ENCODE peak calls at places on chromosomes 2 and 18, in seven cellular contexts. One of them, this sample, is unnamed.

GRCh38 chr2:226738821-226739507 is 60.7 kb downstream of the IRS1 start:
- DNase-seq in HCT116: no peak
- DNase-seq in GM12878: no peak
- DNase-seq in HepG2: peak
- DNase-seq in K562: no peak
- DNase-seq in H1: no peak
- DNase-seq in SK-N-SH: no peak
- DNase-seq in this sample: no peak

GRCh38 chr2:63598971-63599370 is 10.2 kb downstream of the MDH1 start:
- DNase-seq in HCT116: no peak
- DNase-seq in GM12878: no peak
- DNase-seq in HepG2: no peak
- DNase-seq in K562: no peak
- DNase-seq in H1: no peak
- DNase-seq in SK-N-SH: no peak
- DNase-seq in this sample: no peak

GRCh38 chr2:10166489-10167295 is 44.2 kb downstream of the RRM2 start:
- DNase-seq in HCT116: no peak
- DNase-seq in GM12878: no peak
- DNase-seq in HepG2: no peak
- DNase-seq in K562: no peak
- DNase-seq in H1: no peak
- DNase-seq in SK-N-SH: peak
- DNase-seq in this sample: no peak

GRCh38 chr2:196176142-196176738 is 4.9 kb upstream of the STK17B start:
- DNase-seq in HCT116: no peak
- DNase-seq in GM12878: peak
- DNase-seq in HepG2: no peak
- DNase-seq in K562: no peak
- DNase-seq in H1: no peak
- DNase-seq in SK-N-SH: no peak
- DNase-seq in this sample: no peak

GRCh38 chr18:36378194-36378593 is 80.7 kb downstream of the FHOD3 start:
- DNase-seq in HCT116: no peak
- DNase-seq in GM12878: no peak
- DNase-seq in HepG2: no peak
- DNase-seq in K562: no peak
- DNase-seq in H1: no peak
- DNase-seq in SK-N-SH: peak
- DNase-seq in this sample: no peak

GRCh38 chr2:85994897-85995647 is 106.3 kb upstream of the ST3GAL5 start:
- DNase-seq in HCT116: no peak
- DNase-seq in GM12878: no peak
- DNase-seq in HepG2: no peak
- DNase-seq in K562: no peak
- DNase-seq in H1: no peak
- DNase-seq in SK-N-SH: no peak
- DNase-seq in this sample: no peak

GRCh38 chr2:130827502-130828251 is 9.0 kb upstream of the ARHGEF4 start:
- DNase-seq in HCT116: no peak
- DNase-seq in GM12878: no peak
- DNase-seq in HepG2: no peak
- DNase-seq in K562: no peak
- DNase-seq in H1: no peak
- DNase-seq in SK-N-SH: no peak
- DNase-seq in this sample: no peak

GRCh38 chr18:56902653-56903052 is 244.2 kb upstream of the BOD1L2 start:
- DNase-seq in HCT116: no peak
- DNase-seq in GM12878: no peak
- DNase-seq in HepG2: no peak
- DNase-seq in K562: no peak
- DNase-seq in H1: no peak
- DNase-seq in SK-N-SH: no peak
- DNase-seq in this sample: no peak

GRCh38 chr2:233424028-233424951 is 70.0 kb downstream of the DGKD start:
- DNase-seq in HCT116: no peak
- DNase-seq in GM12878: no peak
- DNase-seq in HepG2: no peak
- DNase-seq in K562: no peak
- DNase-seq in H1: peak
- DNase-seq in SK-N-SH: no peak
- DNase-seq in this sample: no peak

GRCh38 chr2:179201884-179202283 is 62.7 kb downstream of the SESTD1 start:
- DNase-seq in HCT116: peak
- DNase-seq in GM12878: no peak
- DNase-seq in HepG2: no peak
- DNase-seq in K562: no peak
- DNase-seq in H1: no peak
- DNase-seq in SK-N-SH: no peak
- DNase-seq in this sample: no peak

GRCh38 chr2:136308621-136309020 is 190.7 kb upstream of the CXCR4 start:
- DNase-seq in HCT116: no peak
- DNase-seq in GM12878: no peak
- DNase-seq in HepG2: no peak
- DNase-seq in K562: no peak
- DNase-seq in H1: no peak
- DNase-seq in SK-N-SH: no peak
- DNase-seq in this sample: no peak

GRCh38 chr2:11416191-11416590 is 49.8 kb downstream of the E2F6 start:
- DNase-seq in HCT116: no peak
- DNase-seq in GM12878: no peak
- DNase-seq in HepG2: no peak
- DNase-seq in K562: no peak
- DNase-seq in H1: no peak
- DNase-seq in SK-N-SH: no peak
- DNase-seq in this sample: no peak

GRCh38 chr2:42141687-42142475 is 27.3 kb upstream of the EML4 start:
- DNase-seq in HCT116: no peak
- DNase-seq in GM12878: no peak
- DNase-seq in HepG2: peak
- DNase-seq in K562: peak
- DNase-seq in H1: no peak
- DNase-seq in SK-N-SH: peak
- DNase-seq in this sample: no peak

GRCh38 chr2:137659616-137660015 is 304.7 kb upstream of the HNMT start:
- DNase-seq in HCT116: no peak
- DNase-seq in GM12878: no peak
- DNase-seq in HepG2: peak
- DNase-seq in K562: no peak
- DNase-seq in H1: no peak
- DNase-seq in SK-N-SH: peak
- DNase-seq in this sample: peak

GRCh38 chr18:59455728-59456276 is 96.7 kb upstream of the LMAN1 start:
- DNase-seq in HCT116: no peak
- DNase-seq in GM12878: no peak
- DNase-seq in HepG2: no peak
- DNase-seq in K562: no peak
- DNase-seq in H1: no peak
- DNase-seq in SK-N-SH: no peak
- DNase-seq in this sample: no peak

GRCh38 chr2:32752205-32752604 is 124.4 kb downstream of the TTC27 start:
- DNase-seq in HCT116: no peak
- DNase-seq in GM12878: no peak
- DNase-seq in HepG2: peak
- DNase-seq in K562: no peak
- DNase-seq in H1: no peak
- DNase-seq in SK-N-SH: no peak
- DNase-seq in this sample: no peak

GRCh38 chr2:393711-394696 is 106.1 kb upstream of the ALKAL2 start:
- DNase-seq in HCT116: no peak
- DNase-seq in GM12878: no peak
- DNase-seq in HepG2: no peak
- DNase-seq in K562: no peak
- DNase-seq in H1: no peak
- DNase-seq in SK-N-SH: no peak
- DNase-seq in this sample: peak

GRCh38 chr2:118242216-118242615 is 153.9 kb downstream of the INSIG2 start:
- DNase-seq in HCT116: no peak
- DNase-seq in GM12878: no peak
- DNase-seq in HepG2: no peak
- DNase-seq in K562: no peak
- DNase-seq in H1: no peak
- DNase-seq in SK-N-SH: no peak
- DNase-seq in this sample: no peak

GRCh38 chr18:37565138-37565984 is at the start of gene CELF4:
- DNase-seq in HCT116: no peak
- DNase-seq in GM12878: no peak
- DNase-seq in HepG2: no peak
- DNase-seq in K562: no peak
- DNase-seq in H1: peak
- DNase-seq in SK-N-SH: peak
- DNase-seq in this sample: peak

DNA sequence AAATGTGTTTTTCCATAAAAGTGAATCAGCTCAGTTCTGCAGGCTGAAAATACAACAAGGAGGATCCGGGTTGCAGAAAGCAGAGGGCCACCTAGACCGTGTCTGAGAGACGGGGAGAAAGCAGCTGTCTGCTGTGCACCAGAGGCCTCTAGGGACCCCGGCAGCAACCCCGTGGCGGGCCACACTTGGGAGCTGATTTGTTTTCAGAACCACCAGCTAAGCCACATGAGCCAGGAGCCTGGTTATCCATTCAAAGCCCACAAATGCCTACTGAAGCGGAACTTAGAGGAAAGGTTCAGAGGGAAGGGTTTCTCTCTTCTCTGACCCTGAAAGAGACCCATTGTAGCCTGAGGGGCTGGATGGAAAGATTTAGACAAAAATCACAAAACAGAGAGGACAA is 28.4 kb upstream of the ID2 start:
- DNase-seq in HCT116: no peak
- DNase-seq in GM12878: no peak
- DNase-seq in HepG2: peak
- DNase-seq in K562: no peak
- DNase-seq in H1: no peak
- DNase-seq in SK-N-SH: no peak
- DNase-seq in this sample: no peak
- TF ChIP-seq JUND in HCT116: no peak
- TF ChIP-seq JUND in GM12878: no peak
- TF ChIP-seq JUND in HepG2: no peak
- TF ChIP-seq JUND in K562: no peak
- TF ChIP-seq JUND in H1: no peak
- TF ChIP-seq JUND in SK-N-SH: no peak
- TF ChIP-seq JUND in this sample: no peak

GRCh38 chr2:94861308-94862152 is 9.7 kb upstream of the TEKT4 start:
- DNase-seq in HCT116: no peak
- DNase-seq in GM12878: no peak
- DNase-seq in HepG2: no peak
- DNase-seq in K562: no peak
- DNase-seq in H1: peak
- DNase-seq in SK-N-SH: peak
- DNase-seq in this sample: no peak
- TF ChIP-seq JUND in HCT116: no peak
- TF ChIP-seq JUND in GM12878: no peak
- TF ChIP-seq JUND in HepG2: no peak
- TF ChIP-seq JUND in K562: no peak
- TF ChIP-seq JUND in H1: no peak
- TF ChIP-seq JUND in SK-N-SH: no peak
- TF ChIP-seq JUND in this sample: no peak

GRCh38 chr18:77102246-77103040 is 30.1 kb downstream of the MBP start:
- DNase-seq in HCT116: no peak
- DNase-seq in GM12878: peak
- DNase-seq in HepG2: no peak
- DNase-seq in K562: no peak
- DNase-seq in H1: no peak
- DNase-seq in SK-N-SH: peak
- DNase-seq in this sample: no peak

GRCh38 chr18:77100751-77101355 is 31.7 kb downstream of the MBP start:
- DNase-seq in HCT116: no peak
- DNase-seq in GM12878: no peak
- DNase-seq in HepG2: no peak
- DNase-seq in K562: no peak
- DNase-seq in H1: no peak
- DNase-seq in SK-N-SH: no peak
- DNase-seq in this sample: no peak

GRCh38 chr18:77103181-77103875 is 29.3 kb downstream of the MBP start:
- DNase-seq in HCT116: no peak
- DNase-seq in GM12878: no peak
- DNase-seq in HepG2: no peak
- DNase-seq in K562: no peak
- DNase-seq in H1: no peak
- DNase-seq in SK-N-SH: no peak
- DNase-seq in this sample: no peak

GRCh38 chr18:77099501-77100370 is 32.8 kb downstream of the MBP start:
- DNase-seq in HCT116: no peak
- DNase-seq in GM12878: no peak
- DNase-seq in HepG2: no peak
- DNase-seq in K562: no peak
- DNase-seq in H1: no peak
- DNase-seq in SK-N-SH: no peak
- DNase-seq in this sample: no peak

DNA sequence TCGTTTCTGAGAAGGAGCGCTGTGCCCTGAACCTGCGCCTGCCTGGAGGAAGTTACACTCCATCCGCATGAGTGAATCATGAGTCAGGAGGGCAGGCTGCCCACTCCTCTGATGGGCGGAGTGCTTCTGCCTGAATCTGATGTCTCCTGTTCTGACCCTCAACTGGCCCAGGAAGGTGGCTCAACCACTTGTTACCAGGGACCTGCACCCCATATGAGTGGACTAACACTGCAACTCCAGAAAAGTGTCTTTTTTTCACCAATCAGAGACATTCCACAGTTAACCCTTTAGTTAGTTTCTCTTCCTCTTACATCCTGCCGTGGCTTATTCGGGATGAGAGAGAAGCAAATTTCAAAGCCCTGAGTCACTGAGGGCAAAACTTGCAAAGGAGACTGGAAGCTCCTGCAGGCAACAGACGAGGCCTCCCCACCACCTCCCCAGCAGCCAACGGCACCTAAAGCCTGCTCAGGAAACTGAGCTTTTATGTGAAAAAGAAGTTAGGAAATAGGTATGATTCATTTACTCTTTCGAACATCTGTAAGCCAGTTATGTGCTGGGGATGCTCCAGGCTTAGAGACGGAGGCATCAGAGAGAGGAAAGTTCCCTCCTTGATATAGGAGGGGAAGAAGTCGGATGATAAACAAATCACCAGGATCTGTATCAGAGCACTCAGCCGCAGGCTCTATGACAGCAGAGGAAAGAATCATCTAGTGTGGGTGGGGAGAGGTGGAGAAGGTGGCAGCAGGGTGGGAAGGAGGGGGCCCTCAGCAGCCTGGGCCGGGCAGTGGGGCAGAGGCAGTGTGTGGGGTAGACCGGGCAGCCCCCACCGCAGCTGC is 31.0 kb downstream of the MBP start:
- DNase-seq in HCT116: peak
- DNase-seq in GM12878: peak
- DNase-seq in HepG2: no peak
- DNase-seq in K562: no peak
- DNase-seq in H1: peak
- DNase-seq in SK-N-SH: peak
- DNase-seq in this sample: no peak
- TF ChIP-seq JUND in HCT116: no peak
- TF ChIP-seq JUND in GM12878: no peak
- TF ChIP-seq JUND in HepG2: no peak
- TF ChIP-seq JUND in K562: no peak
- TF ChIP-seq JUND in H1: peak
- TF ChIP-seq JUND in SK-N-SH: peak
- TF ChIP-seq JUND in this sample: no peak

DNA sequence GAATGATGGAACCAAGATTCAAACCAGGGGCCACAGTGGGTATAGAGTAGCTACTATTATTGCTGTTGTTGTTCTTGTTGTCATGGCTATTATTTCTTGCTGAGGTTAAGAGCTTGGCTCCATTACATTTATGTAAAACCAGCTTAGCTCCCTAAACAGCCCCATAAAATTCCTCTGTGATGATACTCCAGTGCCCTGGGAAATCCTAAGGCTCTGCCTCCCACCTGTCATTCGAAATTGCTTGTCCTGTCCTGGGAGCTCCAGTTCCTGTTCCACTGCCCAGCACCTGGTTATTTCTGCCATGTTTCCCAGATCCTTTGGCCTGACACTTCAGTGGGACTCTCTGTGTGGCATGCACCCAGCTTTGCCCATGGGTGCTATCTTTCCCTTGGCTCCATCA is 27.8 kb upstream of the NCOA1 start:
- DNase-seq in HCT116: no peak
- DNase-seq in GM12878: no peak
- DNase-seq in HepG2: no peak
- DNase-seq in K562: no peak
- DNase-seq in H1: no peak
- DNase-seq in SK-N-SH: no peak
- DNase-seq in this sample: no peak
- TF ChIP-seq JUND in HCT116: no peak
- TF ChIP-seq JUND in GM12878: no peak
- TF ChIP-seq JUND in HepG2: no peak
- TF ChIP-seq JUND in K562: no peak
- TF ChIP-seq JUND in H1: no peak
- TF ChIP-seq JUND in SK-N-SH: no peak
- TF ChIP-seq JUND in this sample: no peak

This sample was measured in T47D.